ENCODE peak calls at places on chromosome 21, in seven cellular contexts. A is T-helper 2 cell; Y is GM10248; D is stimulated activated CD8-positive, alpha-beta memory T cell treated with anti-CD3 and anti-CD28 coated beads, Interleukin-4, amount 100 ng/mL, for 24 hours; T is MCF 10A; I is dorsolateral prefrontal cortex; L is islet precursor cell. J is an unnamed sample.

GRCh38 chr21:23601549-23601948 is 2005.7 kb downstream of the MRPL39 start:
- DNase-seq in I (no peak), D (no peak), L (peak; percentile 51), A (no peak), Y (no peak), T (no peak), J (no peak)

GRCh38 chr21:15293251-15293650 is 228.5 kb upstream of the NRIP1 start:
- DNase-seq in L (peak; percentile 88), Y (no peak), I (no peak), A (no peak), T (peak; percentile 61), D (no peak), J (no peak)

GRCh38 chr21:41897047-41897669 is 18.0 kb upstream of the PRDM15 start:
- DNase-seq in Y (no peak), A (no peak), L (no peak), I (no peak), T (no peak), D (no peak), J (no peak)

GRCh38 chr21:44434936-44435635 is 20.2 kb upstream of the LRRC3 start:
- DNase-seq in T (no peak), A (no peak), I (no peak), Y (no peak), D (no peak), L (peak; percentile 42), J (no peak)

GRCh38 chr21:14875704-14876364 is 189.0 kb downstream of the NRIP1 start:
- DNase-seq in A (no peak), D (no peak), I (no peak), T (no peak), Y (peak; percentile 36), L (peak; percentile 86), J (no peak)

GRCh38 chr21:44920694-44921604 is at the start of gene ITGB2:
- DNase-seq in D (peak; percentile 57), Y (peak; percentile 73), T (no peak), L (no peak), A (no peak), I (no peak), J (peak; percentile 56)

GRCh38 chr21:45012661-45013270 is 61.6 kb upstream of the ADARB1 start:
- DNase-seq in I (no peak), L (no peak), D (no peak), A (no peak), T (peak; percentile 65), Y (no peak), J (no peak)

GRCh38 chr21:44761747-44762208 is 39.8 kb downstream of the UBE2G2 start:
- DNase-seq in Y (no peak), A (no peak), I (no peak), L (peak; percentile 51), D (no peak), T (no peak), J (no peak)

GRCh38 chr21:34335316-34335715 is 28.5 kb upstream of the KCNE2 start:
- DNase-seq in L (no peak), A (no peak), Y (no peak), D (no peak), I (no peak), T (no peak), J (no peak)

GRCh38 chr21:45900034-45900868 is 81.3 kb upstream of the COL6A1 start:
- DNase-seq in D (no peak), A (no peak), L (no peak), I (no peak), T (no peak), Y (no peak), J (no peak)

GRCh38 chr21:19268634-19269138 is 865.1 kb upstream of the TMPRSS15 start:
- DNase-seq in I (no peak), D (no peak), L (no peak), T (no peak), A (no peak), Y (no peak), J (no peak)